ENCODE peak calls at places on chromosomes 6 and 20, in nine cellular contexts. R is ascending aorta; G is AG09309; N is amniotic epithelial cell; P is cardiac muscle cell; T is stimulated activated CD4-positive, alpha-beta T cell treated with anti-CD3 and anti-CD28 coated beads, Interleukin-1b, Interleukin-23, amount 100 ng/mL, for 24 hours; L is effector memory CD8-positive, alpha-beta T cell; K is T-helper 9 cell; B is activated T-helper 2 cell treated with anti-CD3 and anti-CD28 coated beads, Interferon-gamma antibody, Interleukin-2, Interleukin-4, amounts not matched to agents 10 μg/mL and 5 μg/mL and 100 μg/mL, durations not matched to agents 14 hours and 24 hours and 36 hours. E is an unnamed sample.

GRCh38 chr6:100269189-100269588 is 195.5 kb downstream of the SIM1 start:
- DNase-seq in R (no peak), G (peak; percentile 43), N (peak; percentile 71), P (peak; percentile 78), T (no peak), L (no peak), K (no peak), B (no peak), E (peak; percentile 90)

GRCh38 chr6:53142810-53143209 is 5.8 kb downstream of the GCM1 start:
- DNase-seq in R (no peak), G (no peak), N (no peak), P (no peak), T (no peak), L (no peak), K (no peak), B (no peak), E (no peak)

GRCh38 chr6:129750390-129750789 is 40.4 kb upstream of the ARHGAP18 start:
- DNase-seq in R (no peak), G (no peak), N (peak; percentile 81), P (peak; percentile 64), T (no peak), L (no peak), K (no peak), B (no peak), E (no peak)

GRCh38 chr6:13453771-13454251 is 33.6 kb downstream of the GFOD1 start:
- DNase-seq in R (peak; percentile 58), G (no peak), N (peak; percentile 42), P (peak; percentile 32), T (peak; percentile 38), L (no peak), K (no peak), B (no peak), E (peak; percentile 38)

GRCh38 chr6:95431637-95432228 is 145.6 kb upstream of the MANEA start:
- DNase-seq in R (no peak), G (peak; percentile 3), N (peak; percentile 29), P (peak; percentile 54), T (peak; percentile 4), L (peak; percentile 14), K (peak; percentile 32), B (no peak), E (peak; percentile 27)

GRCh38 chr6:150395388-150396009 is 26.7 kb downstream of the IYD start:
- DNase-seq in R (no peak), G (no peak), N (peak; percentile 49), P (peak; percentile 68), T (no peak), L (peak; percentile 41), K (no peak), B (peak; percentile 20), E (peak; percentile 58)

GRCh38 chr6:112298021-112298745 is 43.8 kb upstream of the LAMA4 start:
- DNase-seq in R (no peak), G (peak; percentile 69), N (peak; percentile 83), P (peak; percentile 83), T (no peak), L (no peak), K (no peak), B (no peak), E (peak; percentile 93)

GRCh38 chr6:157272866-157273755 is 50.2 kb downstream of the TMEM242 start:
- DNase-seq in R (peak; percentile 65), G (peak; percentile 17), N (peak; percentile 11), P (no peak), T (no peak), L (peak; percentile 13), K (peak; percentile 12), B (no peak), E (no peak)

GRCh38 chr20:40689100-40689942 is at the start of gene MAFB:
- DNase-seq in R (peak; percentile 97), G (peak; percentile 25), N (peak; percentile 72), P (peak; percentile 98), T (peak; percentile 43), L (peak; percentile 21), K (no peak), B (peak; percentile 50), E (peak; percentile 84)

GRCh38 chr6:127980996-127981395 is 80.1 kb upstream of the THEMIS start:
- DNase-seq in R (no peak), G (no peak), N (no peak), P (no peak), T (no peak), L (no peak), K (no peak), B (no peak), E (no peak)

GRCh38 chr20:54995553-54995952 is 520.2 kb downstream of the DOK5 start:
- DNase-seq in R (no peak), G (no peak), N (no peak), P (no peak), T (no peak), L (no peak), K (no peak), B (no peak), E (no peak)

GRCh38 chr20:44959896-44960852 is at the start of gene TOMM34:
- DNase-seq in R (peak; percentile 97), G (peak; percentile 46), N (peak; percentile 85), P (peak; percentile 94), T (peak; percentile 96), L (peak; percentile 92), K (peak; percentile 93), B (peak; percentile 92), E (peak; percentile 91)

GRCh38 chr6:123777554-123777953 is 26.1 kb upstream of the NKAIN2 start:
- DNase-seq in R (no peak), G (no peak), N (peak; percentile 43), P (peak; percentile 23), T (no peak), L (no peak), K (no peak), B (no peak), E (no peak)

GRCh38 chr6:50791900-50792508 is 26.7 kb upstream of the TFAP2B start:
- DNase-seq in R (no peak), G (peak; percentile 4), N (peak; percentile 9), P (peak; percentile 46), T (no peak), L (no peak), K (no peak), B (no peak), E (peak; percentile 33)

GRCh38 chr20:45968801-45969711 is 2.9 kb downstream of the ZNF335 start:
- DNase-seq in R (peak; percentile 59), G (no peak), N (peak; percentile 66), P (no peak), T (no peak), L (no peak), K (no peak), B (no peak), E (peak; percentile 71)

GRCh38 chr20:48695255-48695654 is 132.5 kb downstream of the PREX1 start:
- DNase-seq in R (no peak), G (no peak), N (no peak), P (no peak), T (no peak), L (no peak), K (no peak), B (no peak), E (peak; percentile 77)

E was measured in EH.